ENCODE peak calls at places on chromosome 4, in four cellular contexts. B, S, W and X are unnamed samples.

GRCh38 chr4:3485011-3485881 is 22.1 kb downstream of the DOK7 start:
- DNase-seq in B (no peak), S (no peak), W (no peak), X (no peak)

GRCh38 chr4:15005474-15006115 is 3.3 kb downstream of the CPEB2 start:
- DNase-seq in B (no peak), S (no peak), W (no peak), X (no peak)

GRCh38 chr4:92012899-92013867 is 290.6 kb upstream of the GRID2 start:
- DNase-seq in B (no peak), S (peak), W (no peak), X (no peak)

GRCh38 chr4:12499693-12500092 is 984.4 kb downstream of the RAB28 start:
- DNase-seq in B (no peak), S (no peak), W (no peak), X (no peak)

GRCh38 chr4:3384771-3385701 is 56.7 kb upstream of the HGFAC start:
- DNase-seq in B (no peak), S (no peak), W (no peak), X (no peak)

GRCh38 chr4:1008840-1009646 is 2.4 kb upstream of the FGFRL1 start:
- DNase-seq in B (no peak), S (no peak), W (no peak), X (no peak)

GRCh38 chr4:94714761-94715160 is 43.0 kb upstream of the BMPR1B start:
- DNase-seq in B (peak), S (no peak), W (no peak), X (no peak)

GRCh38 chr4:110096406-110096805 is 102.0 kb downstream of the ELOVL6 start:
- DNase-seq in B (no peak), S (no peak), W (no peak), X (no peak)

GRCh38 chr4:1045595-1046201 is 34.3 kb downstream of the FGFRL1 start:
- DNase-seq in B (no peak), S (no peak), W (no peak), X (no peak)

GRCh38 chr4:71832049-71832448 is 48.2 kb upstream of the GC start:
- DNase-seq in B (no peak), S (no peak), W (no peak), X (no peak)

GRCh38 chr4:42906906-42907774 is 14.6 kb downstream of the GRXCR1 start:
- DNase-seq in B (no peak), S (no peak), W (no peak), X (no peak)

GRCh38 chr4:160044693-160045092 is 941.8 kb downstream of the RAPGEF2 start:
- DNase-seq in B (no peak), S (no peak), W (peak), X (no peak)

DNA sequence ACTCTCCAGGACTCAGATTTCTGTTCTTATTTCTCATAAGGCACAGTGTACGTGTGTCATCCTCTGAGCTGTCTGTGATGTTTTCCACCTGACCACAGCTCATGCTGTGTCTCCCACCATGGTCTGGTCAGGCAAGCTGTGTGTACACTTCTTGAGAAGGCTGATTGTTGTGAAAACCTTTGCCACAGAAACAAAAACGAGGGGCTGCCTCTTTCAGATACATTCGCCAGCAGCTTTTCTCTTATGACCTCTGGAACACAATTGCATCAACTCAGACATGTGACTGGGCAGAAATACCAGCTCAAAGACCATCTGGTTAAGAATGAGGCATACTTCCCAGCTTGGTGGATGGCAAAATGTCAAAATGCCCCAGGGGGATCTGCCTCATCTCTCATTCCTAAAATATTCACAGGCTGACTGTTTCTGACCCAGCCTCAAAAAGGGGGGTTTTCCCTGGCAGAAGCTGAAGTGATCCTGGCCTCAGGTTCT is 46.1 kb downstream of the PGRMC2 start:
- DNase-seq in B (peak), S (peak), W (no peak), X (peak)
- TF ChIP-seq SMC3 in B (peak), S (no peak), W (no peak), X (no peak)

GRCh38 chr4:113899260-113900177 is 79.9 kb downstream of the ARSJ start:
- DNase-seq in B (no peak), S (no peak), W (peak), X (no peak)

GRCh38 chr4:113888006-113888405 is 91.4 kb downstream of the ARSJ start:
- DNase-seq in B (no peak), S (no peak), W (no peak), X (no peak)

GRCh38 chr4:113893546-113893945 is 85.9 kb downstream of the ARSJ start:
- DNase-seq in B (peak), S (no peak), W (no peak), X (no peak)
- TF ChIP-seq CTCF in B (peak), S (no peak), W (peak), X (peak)

GRCh38 chr4:72886602-72887001 is 182.9 kb downstream of the COX18 start:
- DNase-seq in B (no peak), S (no peak), W (no peak), X (peak)
- TF ChIP-seq SMC3 in B (no peak), S (peak), W (no peak), X (peak)

GRCh38 chr4:150814873-150815272 is 200.2 kb downstream of the LRBA start:
- DNase-seq in B (no peak), S (no peak), W (no peak), X (no peak)
- TF ChIP-seq CTCF in B (peak), S (no peak), W (no peak), X (peak)

GRCh38 chr4:140061194-140061593 is 92.8 kb downstream of the MAML3 start:
- DNase-seq in B (peak), S (peak), W (no peak), X (no peak)
- TF ChIP-seq SMC3 in B (no peak), S (no peak), W (no peak), X (no peak)

GRCh38 chr4:154314248-154314647 is 177.4 kb downstream of the DCHS2 start:
- DNase-seq in B (no peak), S (peak), W (no peak), X (no peak)
- TF ChIP-seq CTCF in B (no peak), S (peak), W (no peak), X (peak)

DNA sequence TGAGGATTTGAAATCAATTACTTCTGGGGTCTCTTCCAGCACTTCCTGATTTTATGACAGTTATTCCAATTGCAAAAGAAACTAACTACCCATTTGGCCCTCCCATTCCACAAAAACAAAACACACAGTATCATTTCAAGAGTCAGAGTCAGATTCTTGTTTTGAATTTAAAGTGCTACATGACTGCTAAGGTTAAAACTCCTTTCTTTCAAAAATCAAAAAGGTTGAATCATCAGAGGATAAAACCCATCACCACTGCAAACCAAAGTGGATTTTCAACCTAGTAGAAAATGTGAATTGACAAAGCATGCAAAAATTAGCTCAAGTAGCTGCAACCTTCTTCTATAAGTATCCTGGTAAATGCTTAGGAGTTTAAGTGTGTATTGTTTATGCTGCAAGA is 67.4 kb downstream of the DHX15 start:
- DNase-seq in B (no peak), S (no peak), W (no peak), X (no peak)
- TF ChIP-seq SMC3 in B (no peak), S (no peak), W (no peak), X (no peak)

DNA sequence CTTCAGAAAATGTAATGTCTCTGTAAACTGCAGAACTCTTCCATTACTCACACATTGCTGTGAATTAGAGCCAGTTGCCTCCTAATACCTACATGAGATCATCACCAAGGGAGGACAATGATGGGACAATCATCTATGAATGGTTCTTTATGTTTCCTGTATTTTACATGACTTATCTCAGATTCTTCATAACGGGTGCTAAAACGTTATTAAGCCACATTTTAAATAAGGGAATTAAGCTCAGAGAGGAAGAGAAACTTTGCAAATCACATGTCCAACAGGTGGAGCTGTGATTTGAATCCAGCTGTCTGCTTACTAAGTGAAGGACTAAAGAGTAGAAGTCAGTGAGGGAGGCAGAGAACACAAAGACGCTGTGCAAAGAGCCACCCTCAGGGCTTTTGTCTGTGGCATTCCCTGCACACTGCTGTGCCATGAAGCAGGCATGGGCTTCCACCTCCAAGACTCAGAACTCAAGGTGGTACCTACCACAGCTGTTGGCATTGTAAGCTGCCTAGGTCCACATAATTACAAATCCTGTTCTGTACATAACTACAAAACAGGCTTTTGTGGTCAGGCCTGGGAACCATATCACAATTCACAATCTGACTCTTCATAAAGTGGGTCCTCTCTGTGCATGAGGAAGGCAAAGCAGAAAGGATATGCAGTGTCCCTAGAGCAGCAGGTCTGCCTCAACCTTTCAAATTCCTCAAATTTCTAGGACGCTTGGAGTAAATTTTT is 12.8 kb downstream of the TBC1D9 start:
- DNase-seq in B (peak), S (peak), W (peak), X (peak)
- TF ChIP-seq CTCF in B (peak), S (peak), W (no peak), X (peak)